ENCODE peak calls at places on chromosomes 12 and 14, in five cellular contexts. E is CD4-positive, alpha-beta T cell; V is T-helper 1 cell; S is anterior cingulate cortex; G is HFF-Myc. I is an unnamed sample.

GRCh38 chr14:92686763-92687427 is 61.5 kb downstream of the LGMN start:
- DNase-seq in G (no peak), E (peak), S (peak), V (no peak), I (peak)

GRCh38 chr14:22448035-22448904 is 140.8 kb downstream of the DAD1 start:
- DNase-seq in V (no peak), S (no peak), E (no peak), G (no peak), I (no peak)

GRCh38 chr12:6764011-6764828 is 1.9 kb upstream of the PTMS start:
- DNase-seq in G (peak), V (no peak), S (peak), E (no peak), I (peak)

GRCh38 chr14:85342858-85343607 is 186.9 kb upstream of the FLRT2 start:
- DNase-seq in G (no peak), E (no peak), V (no peak), S (no peak), I (no peak)

GRCh38 chr14:80275208-80275850 is 64.0 kb upstream of the DIO2 start:
- DNase-seq in S (no peak), V (no peak), G (no peak), E (no peak), I (no peak)

GRCh38 chr12:117331691-117332090 is 29.7 kb downstream of the NOS1 start:
- DNase-seq in V (no peak), G (no peak), E (no peak), S (no peak), I (no peak)

GRCh38 chr12:114689075-114689994 is 5.4 kb upstream of the TBX3 start:
- DNase-seq in S (no peak), V (no peak), G (no peak), E (no peak), I (no peak)

GRCh38 chr12:388547-389137 is 478 bp downstream of the KDM5A start:
- DNase-seq in G (no peak), E (no peak), V (peak), S (no peak), I (no peak)

GRCh38 chr12:54658306-54659264 is 10.4 kb upstream of the DCD start:
- DNase-seq in E (peak), V (no peak), G (peak), S (no peak), I (no peak)

I was measured in NCI-H2081.